ENCODE peak calls at places on chromosomes 2 and 18, in five cellular contexts. J is upper lobe of left lung, Z is tibial artery, W is aorta, Q is fibroblast of the aortic adventitia. F is an unnamed sample.

GRCh38 chr2:208501217-208501616 is 94.6 kb downstream of the PTH2R start:
- DNase-seq in W (no peak), Z (no peak), Q (no peak), J (no peak), F (no peak)

GRCh38 chr2:128791983-128792315 is 473.3 kb upstream of the HS6ST1 start:
- DNase-seq in Z (peak; percentile 10), Q (no peak), W (no peak), J (no peak), F (no peak)

GRCh38 chr18:5627756-5628511 is 84.1 kb upstream of the EPB41L3 start:
- DNase-seq in Q (no peak), J (no peak), W (no peak), Z (no peak), F (no peak)

GRCh38 chr2:85924522-85924921 is 35.7 kb upstream of the ST3GAL5 start:
- DNase-seq in J (peak; percentile 34), Z (peak; percentile 70), Q (peak; percentile 86), W (no peak), F (peak; percentile 62)

GRCh38 chr2:39568561-39569006 is 97.1 kb upstream of the TMEM178A start:
- DNase-seq in J (no peak), W (no peak), Q (peak; percentile 89), Z (no peak), F (peak; percentile 60)

GRCh38 chr2:32745191-32745590 is 117.3 kb downstream of the TTC27 start:
- DNase-seq in J (no peak), Q (no peak), Z (no peak), W (no peak), F (no peak)

GRCh38 chr18:65091737-65092329 is 659.0 kb upstream of the CDH7 start:
- DNase-seq in W (no peak), Z (no peak), Q (no peak), J (no peak), F (no peak)

GRCh38 chr2:219509780-219510511 is 4.3 kb upstream of the ASIC4 start:
- DNase-seq in W (peak; percentile 87), J (peak; percentile 38), Z (peak; percentile 49), Q (peak; percentile 52), F (no peak)

GRCh38 chr2:29462293-29462692 is 347.1 kb downstream of the CLIP4 start:
- DNase-seq in J (no peak), Q (peak; percentile 36), Z (no peak), W (no peak), F (no peak)

GRCh38 chr18:79588636-79589481 is 90.7 kb upstream of the CTDP1 start:
- DNase-seq in Z (peak; percentile 96), W (peak; percentile 97), Q (peak; percentile 97), J (peak; percentile 46), F (peak; percentile 84)

GRCh38 chr18:24364177-24364576 is 33.4 kb downstream of the OSBPL1A start:
- DNase-seq in J (no peak), Z (no peak), Q (no peak), W (no peak), F (no peak)

GRCh38 chr2:233795735-233796171 is 17.6 kb downstream of the MROH2A start:
- DNase-seq in Q (no peak), J (no peak), W (no peak), Z (no peak), F (no peak)

GRCh38 chr18:45662468-45662867 is 47.2 kb downstream of the SLC14A2 start:
- DNase-seq in W (no peak), Q (peak; percentile 77), J (no peak), Z (no peak), F (peak; percentile 22)

GRCh38 chr18:77063256-77063655 is 69.3 kb downstream of the MBP start:
- DNase-seq in Z (no peak), Q (peak; percentile 18), J (peak; percentile 80), W (no peak), F (no peak)
- H3K4me3 ChIP-seq in Z (no peak overlapping the region), Q (no peak overlapping the region), J (no peak overlapping the region), W (no peak overlapping the region), F (no peak overlapping the region)

GRCh38 chr2:65662654-65663432 is 230.4 kb upstream of the SPRED2 start:
- DNase-seq in W (no peak), Z (no peak), J (no peak), Q (peak; percentile 51), F (peak; percentile 59)

GRCh38 chr2:65664931-65665330 is 232.5 kb upstream of the SPRED2 start:
- DNase-seq in J (no peak), Z (no peak), Q (no peak), W (no peak), F (no peak)

GRCh38 chr2:65663831-65664407 is 231.5 kb upstream of the SPRED2 start:
- DNase-seq in W (no peak), J (no peak), Z (no peak), Q (no peak), F (no peak)

GRCh38 chr2:65660340-65660739 is 227.9 kb upstream of the SPRED2 start:
- DNase-seq in W (no peak), Q (no peak), J (no peak), Z (no peak), F (no peak)

GRCh38 chr2:65661980-65662653 is 229.7 kb upstream of the SPRED2 start:
- DNase-seq in Z (no peak), W (no peak), J (no peak), Q (peak; percentile 3), F (no peak)
- H3K4me3 ChIP-seq in Z (no peak overlapping the region), W (no peak overlapping the region), J (no peak overlapping the region), Q (no peak overlapping the region), F (no peak overlapping the region)

DNA sequence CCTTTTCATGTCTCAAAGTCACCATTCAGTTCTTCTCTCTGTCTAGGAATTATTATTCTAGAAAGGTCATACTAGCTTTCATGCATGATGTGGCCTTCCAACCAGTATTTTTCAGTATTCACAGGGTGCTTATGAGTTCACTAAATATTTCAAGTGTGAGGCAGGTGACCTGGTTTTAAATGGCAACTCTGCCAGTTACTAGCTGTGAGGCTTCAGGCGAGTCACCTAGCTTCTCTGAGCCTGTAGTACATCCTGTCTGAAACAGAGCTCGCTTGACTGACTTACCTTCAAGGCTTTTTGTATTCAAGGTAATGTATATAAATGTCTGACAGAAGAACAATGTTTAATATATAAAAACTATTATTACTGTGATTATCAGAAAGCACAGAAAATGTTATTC is 19.4 kb upstream of the ACVR1 start:
- DNase-seq in Q (no peak), Z (no peak), W (no peak), J (no peak), F (no peak)
- H3K4me3 ChIP-seq in Q (no peak overlapping the region), Z (no peak overlapping the region), W (no peak overlapping the region), J (no peak overlapping the region), F (no peak overlapping the region)

DNA sequence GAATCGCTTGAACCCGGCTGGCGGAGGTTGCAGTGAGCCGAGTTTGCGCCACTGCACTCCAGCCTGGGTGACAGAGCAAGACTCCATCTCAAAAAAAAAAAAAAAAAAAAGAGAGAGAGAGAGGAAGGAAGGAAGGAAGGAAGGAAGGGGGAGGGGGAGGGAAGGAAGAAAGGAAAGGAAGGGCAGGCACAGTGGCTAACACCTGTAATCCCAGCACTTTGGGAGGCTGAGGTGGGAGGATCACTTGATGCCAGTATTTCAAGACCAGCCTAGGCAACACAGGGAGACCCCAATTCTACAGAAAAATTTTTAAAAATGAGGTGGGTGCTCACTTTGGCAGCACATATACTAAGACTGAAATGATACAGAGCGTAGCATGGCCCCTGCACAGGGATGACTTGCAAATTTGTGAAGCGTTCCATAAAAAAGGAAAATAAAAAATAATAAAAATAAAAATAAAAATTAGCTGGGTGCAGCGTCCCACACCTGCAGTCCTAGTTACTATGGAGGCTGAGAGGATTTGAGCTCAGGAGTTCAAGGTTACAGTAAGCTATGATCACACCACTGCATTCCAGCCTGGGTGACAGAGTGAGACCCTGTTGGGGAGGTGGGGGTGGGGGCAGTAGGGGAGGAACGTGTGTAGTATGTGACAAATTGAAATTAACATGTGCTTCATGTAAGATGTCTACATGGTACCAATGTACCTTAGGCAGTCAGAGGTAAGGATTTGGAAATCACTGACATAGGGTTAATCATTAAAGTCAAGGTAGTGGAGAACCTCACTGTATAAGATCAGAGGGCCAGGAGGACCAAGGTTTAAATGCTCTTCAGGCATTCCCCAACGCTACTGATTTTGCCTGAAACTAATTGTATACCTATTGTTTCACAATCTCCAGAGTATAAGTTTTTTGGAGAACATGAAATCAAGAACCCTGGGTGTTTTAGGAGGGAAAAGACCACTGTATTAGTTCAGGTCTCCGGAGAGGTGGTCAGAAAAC is 1.4 kb downstream of the WDCP start:
- DNase-seq in Q (no peak), Z (no peak), W (no peak), J (no peak), F (no peak)
- H3K4me3 ChIP-seq in Q (peak overlapping the region; percentile 90), Z (no peak overlapping the region), W (no peak overlapping the region), J (peak overlapping the region; percentile 96), F (peak overlapping the region; percentile 90)

GRCh38 chr2:12155308-12156061 is 409.1 kb downstream of the LPIN1 start:
- DNase-seq in Q (peak; percentile 93), W (no peak), Z (peak; percentile 56), J (peak; percentile 38), F (peak; percentile 24)
- H3K4me3 ChIP-seq in Q (no peak overlapping the region), W (no peak overlapping the region), Z (no peak overlapping the region), J (no peak overlapping the region), F (no peak overlapping the region)

DNA sequence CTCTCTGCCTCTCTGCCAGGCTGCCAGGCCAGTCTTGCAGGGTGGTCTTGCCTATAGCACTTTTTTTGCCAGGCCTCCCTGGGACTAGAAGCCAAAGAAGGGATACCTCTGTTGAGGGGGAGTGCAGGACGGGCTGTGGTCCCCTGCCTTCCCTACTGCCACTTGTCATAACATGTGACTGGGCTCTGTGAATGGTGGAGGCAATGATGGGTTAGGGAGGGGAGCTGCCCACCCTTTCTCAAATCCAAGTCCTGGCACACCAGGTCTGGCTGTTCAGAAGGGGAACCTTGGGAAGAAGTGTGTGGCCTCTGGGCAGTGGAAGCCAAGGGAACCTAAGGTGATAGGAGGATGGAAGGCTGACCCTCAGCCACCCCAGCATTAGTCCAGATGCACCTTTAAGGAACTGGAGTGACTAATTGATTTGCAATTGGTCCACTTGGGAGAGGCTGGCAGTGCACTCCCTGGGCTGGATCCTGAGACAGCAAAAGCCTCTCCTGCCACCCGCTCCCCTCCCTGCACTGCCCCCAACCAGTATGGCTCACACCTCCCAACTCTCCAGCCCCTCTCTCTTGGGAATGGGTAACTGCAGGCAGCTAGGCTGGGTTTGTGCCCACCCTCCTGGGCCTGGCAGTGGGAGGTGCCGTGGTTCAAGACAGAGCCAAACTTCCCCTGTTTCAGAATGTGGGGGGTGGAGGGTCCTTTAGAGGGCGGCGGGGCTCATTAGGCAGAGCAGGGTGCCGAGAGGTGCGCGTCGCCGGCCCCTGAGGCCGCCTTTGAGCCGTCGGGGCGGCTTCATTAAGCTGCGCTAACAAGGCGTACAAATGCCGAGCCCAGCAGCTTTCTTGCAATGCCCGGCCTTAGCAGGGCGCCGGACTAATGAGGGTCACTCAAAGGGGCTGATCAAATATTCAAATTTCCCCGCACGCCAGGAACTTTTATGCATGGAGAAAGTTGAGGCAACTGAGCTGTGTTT is 4.5 kb upstream of the SIX3 start:
- DNase-seq in Z (no peak), J (no peak), W (no peak), Q (no peak), F (no peak)
- H3K4me3 ChIP-seq in Z (no peak overlapping the region), J (no peak overlapping the region), W (no peak overlapping the region), Q (no peak overlapping the region), F (no peak overlapping the region)

DNA sequence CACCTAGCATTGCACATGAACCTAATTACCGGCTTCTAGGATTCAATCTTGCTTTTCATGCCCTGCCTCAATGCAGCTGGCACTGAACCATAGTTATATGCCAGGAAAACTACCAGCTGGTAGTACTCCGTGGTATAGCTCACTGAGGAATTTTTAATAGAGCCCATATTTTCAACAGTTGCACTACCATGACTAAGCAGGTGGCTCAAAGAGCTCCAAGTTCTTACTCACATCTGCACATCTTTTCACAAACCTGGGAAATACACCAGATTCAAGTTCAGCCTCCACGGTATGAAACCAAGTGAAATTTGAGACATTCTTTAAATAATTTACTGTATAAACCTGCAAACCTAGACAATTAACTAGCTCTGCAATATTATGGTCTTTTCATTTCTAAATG is 363.5 kb downstream of the GRB14 start:
- DNase-seq in Q (peak; percentile 4), W (no peak), Z (no peak), J (no peak), F (no peak)
- H3K4me3 ChIP-seq in Q (no peak overlapping the region), W (no peak overlapping the region), Z (no peak overlapping the region), J (no peak overlapping the region), F (no peak overlapping the region)

F was measured in skeletal muscle cell.